ENCODE peak calls at places on chromosomes 7 and 10, in eight cellular contexts. One of them, this sample, is unnamed.

GRCh38 chr7:157709531-157710251 is 372.9 kb downstream of the DNAJB6 start:
- DNase-seq in fibroblast of lung: no peak
- DNase-seq in astrocyte of the cerebellum: no peak
- DNase-seq in Caco-2: no peak
- DNase-seq in neural progenitor cell: no peak
- DNase-seq in hepatocyte: no peak
- DNase-seq in neuronal stem cell: no peak
- DNase-seq in endodermal cell: peak
- DNase-seq in this sample: no peak

GRCh38 chr7:101093907-101094306 is 8.6 kb downstream of the TRIM56 start:
- DNase-seq in neuronal stem cell: no peak
- DNase-seq in endodermal cell: no peak
- DNase-seq in neural progenitor cell: no peak
- DNase-seq in astrocyte of the cerebellum: no peak
- DNase-seq in Caco-2: no peak
- DNase-seq in fibroblast of lung: peak
- DNase-seq in hepatocyte: no peak
- DNase-seq in this sample: no peak

GRCh38 chr10:60703266-60704041 is 74.8 kb upstream of the CDK1 start:
- DNase-seq in astrocyte of the cerebellum: no peak
- DNase-seq in fibroblast of lung: no peak
- DNase-seq in endodermal cell: no peak
- DNase-seq in hepatocyte: no peak
- DNase-seq in neuronal stem cell: no peak
- DNase-seq in Caco-2: no peak
- DNase-seq in neural progenitor cell: no peak
- DNase-seq in this sample: no peak

GRCh38 chr10:93703066-93703465 is 674 bp upstream of the FRA10AC1 start:
- DNase-seq in neuronal stem cell: no peak
- DNase-seq in astrocyte of the cerebellum: no peak
- DNase-seq in Caco-2: no peak
- DNase-seq in endodermal cell: no peak
- DNase-seq in neural progenitor cell: no peak
- DNase-seq in fibroblast of lung: peak
- DNase-seq in hepatocyte: no peak
- DNase-seq in this sample: no peak

GRCh38 chr10:113179270-113179669 is 229.2 kb downstream of the TCF7L2 start:
- DNase-seq in fibroblast of lung: no peak
- DNase-seq in Caco-2: no peak
- DNase-seq in astrocyte of the cerebellum: no peak
- DNase-seq in endodermal cell: peak
- DNase-seq in neural progenitor cell: no peak
- DNase-seq in neuronal stem cell: no peak
- DNase-seq in hepatocyte: no peak
- DNase-seq in this sample: peak

GRCh38 chr7:15603124-15603523 is 41.3 kb upstream of the AGMO start:
- DNase-seq in Caco-2: no peak
- DNase-seq in fibroblast of lung: peak
- DNase-seq in endodermal cell: no peak
- DNase-seq in astrocyte of the cerebellum: no peak
- DNase-seq in neuronal stem cell: no peak
- DNase-seq in hepatocyte: no peak
- DNase-seq in neural progenitor cell: no peak
- DNase-seq in this sample: no peak

GRCh38 chr7:98372993-98373392 is 27.9 kb downstream of the BAIAP2L1 start:
- DNase-seq in endodermal cell: no peak
- DNase-seq in astrocyte of the cerebellum: peak
- DNase-seq in neuronal stem cell: no peak
- DNase-seq in Caco-2: no peak
- DNase-seq in hepatocyte: no peak
- DNase-seq in fibroblast of lung: peak
- DNase-seq in neural progenitor cell: no peak
- DNase-seq in this sample: peak

GRCh38 chr10:49750546-49750945 is 11.6 kb downstream of the OGDHL start:
- DNase-seq in Caco-2: no peak
- DNase-seq in neural progenitor cell: no peak
- DNase-seq in fibroblast of lung: no peak
- DNase-seq in endodermal cell: peak
- DNase-seq in neuronal stem cell: no peak
- DNase-seq in hepatocyte: no peak
- DNase-seq in astrocyte of the cerebellum: no peak
- DNase-seq in this sample: no peak

GRCh38 chr7:105270117-105270516 is 118.6 kb downstream of the SRPK2 start:
- DNase-seq in astrocyte of the cerebellum: no peak
- DNase-seq in hepatocyte: no peak
- DNase-seq in endodermal cell: peak
- DNase-seq in fibroblast of lung: no peak
- DNase-seq in neural progenitor cell: no peak
- DNase-seq in Caco-2: no peak
- DNase-seq in neuronal stem cell: no peak
- DNase-seq in this sample: no peak

GRCh38 chr10:4399571-4399970 is 426.4 kb upstream of the AKR1E2 start:
- DNase-seq in astrocyte of the cerebellum: no peak
- DNase-seq in Caco-2: no peak
- DNase-seq in endodermal cell: no peak
- DNase-seq in fibroblast of lung: no peak
- DNase-seq in neural progenitor cell: no peak
- DNase-seq in neuronal stem cell: no peak
- DNase-seq in hepatocyte: no peak
- DNase-seq in this sample: no peak

GRCh38 chr7:87128883-87129282 is 23.4 kb upstream of the DMTF1 start:
- DNase-seq in hepatocyte: peak
- DNase-seq in fibroblast of lung: no peak
- DNase-seq in endodermal cell: peak
- DNase-seq in neural progenitor cell: peak
- DNase-seq in neuronal stem cell: peak
- DNase-seq in Caco-2: no peak
- DNase-seq in astrocyte of the cerebellum: no peak
- DNase-seq in this sample: no peak

GRCh38 chr10:66349726-66350125 is 576.1 kb upstream of the LRRTM3 start:
- DNase-seq in Caco-2: no peak
- DNase-seq in hepatocyte: no peak
- DNase-seq in neural progenitor cell: no peak
- DNase-seq in neuronal stem cell: no peak
- DNase-seq in astrocyte of the cerebellum: peak
- DNase-seq in endodermal cell: no peak
- DNase-seq in fibroblast of lung: peak
- DNase-seq in this sample: no peak

GRCh38 chr10:9613338-9613737 is 1404.3 kb upstream of the CELF2 start:
- DNase-seq in hepatocyte: no peak
- DNase-seq in astrocyte of the cerebellum: no peak
- DNase-seq in endodermal cell: no peak
- DNase-seq in neuronal stem cell: no peak
- DNase-seq in fibroblast of lung: peak
- DNase-seq in neural progenitor cell: no peak
- DNase-seq in Caco-2: no peak
- DNase-seq in this sample: no peak

GRCh38 chr7:130791746-130792145 is 57.7 kb upstream of the KLF14 start:
- DNase-seq in neural progenitor cell: no peak
- DNase-seq in fibroblast of lung: no peak
- DNase-seq in astrocyte of the cerebellum: no peak
- DNase-seq in endodermal cell: no peak
- DNase-seq in neuronal stem cell: no peak
- DNase-seq in Caco-2: no peak
- DNase-seq in hepatocyte: no peak
- DNase-seq in this sample: no peak

GRCh38 chr10:73937333-73938020 is 26.5 kb downstream of the PLAU start:
- DNase-seq in neuronal stem cell: no peak
- DNase-seq in endodermal cell: no peak
- DNase-seq in neural progenitor cell: no peak
- DNase-seq in fibroblast of lung: no peak
- DNase-seq in astrocyte of the cerebellum: no peak
- DNase-seq in hepatocyte: no peak
- DNase-seq in Caco-2: no peak
- DNase-seq in this sample: peak

GRCh38 chr10:24951201-24952145 is 933 bp downstream of the PRTFDC1 start:
- DNase-seq in fibroblast of lung: peak
- DNase-seq in neuronal stem cell: no peak
- DNase-seq in hepatocyte: peak
- DNase-seq in neural progenitor cell: peak
- DNase-seq in astrocyte of the cerebellum: no peak
- DNase-seq in Caco-2: peak
- DNase-seq in endodermal cell: peak
- DNase-seq in this sample: no peak

GRCh38 chr7:139936760-139937310 is 107.8 kb downstream of the TBXAS1 start:
- DNase-seq in Caco-2: no peak
- DNase-seq in neural progenitor cell: no peak
- DNase-seq in neuronal stem cell: no peak
- DNase-seq in endodermal cell: no peak
- DNase-seq in hepatocyte: peak
- DNase-seq in astrocyte of the cerebellum: peak
- DNase-seq in fibroblast of lung: peak
- DNase-seq in this sample: peak

GRCh38 chr7:88254721-88255120 is 34.9 kb upstream of the SRI start:
- DNase-seq in fibroblast of lung: peak
- DNase-seq in neural progenitor cell: no peak
- DNase-seq in astrocyte of the cerebellum: no peak
- DNase-seq in endodermal cell: no peak
- DNase-seq in neuronal stem cell: no peak
- DNase-seq in hepatocyte: no peak
- DNase-seq in Caco-2: no peak
- DNase-seq in this sample: no peak

GRCh38 chr10:29039659-29040309 is 249.1 kb upstream of the LYZL1 start:
- DNase-seq in neural progenitor cell: no peak
- DNase-seq in hepatocyte: peak
- DNase-seq in fibroblast of lung: peak
- DNase-seq in Caco-2: no peak
- DNase-seq in neuronal stem cell: no peak
- DNase-seq in endodermal cell: no peak
- DNase-seq in astrocyte of the cerebellum: peak
- DNase-seq in this sample: peak

GRCh38 chr7:28747854-28748253 is 210.3 kb downstream of the TRIL start:
- DNase-seq in neuronal stem cell: no peak
- DNase-seq in endodermal cell: no peak
- DNase-seq in fibroblast of lung: no peak
- DNase-seq in astrocyte of the cerebellum: no peak
- DNase-seq in neural progenitor cell: no peak
- DNase-seq in Caco-2: no peak
- DNase-seq in hepatocyte: no peak
- DNase-seq in this sample: no peak

GRCh38 chr7:45663167-45663921 is 89.2 kb downstream of the ADCY1 start:
- DNase-seq in neuronal stem cell: peak
- DNase-seq in astrocyte of the cerebellum: no peak
- DNase-seq in Caco-2: peak
- DNase-seq in fibroblast of lung: peak
- DNase-seq in neural progenitor cell: peak
- DNase-seq in endodermal cell: peak
- DNase-seq in hepatocyte: peak
- DNase-seq in this sample: no peak
- H3K4me3 ChIP-seq in neuronal stem cell: no peak
- H3K4me3 ChIP-seq in astrocyte of the cerebellum: no peak
- H3K4me3 ChIP-seq in Caco-2: no peak
- H3K4me3 ChIP-seq in fibroblast of lung: no peak
- H3K4me3 ChIP-seq in neural progenitor cell: no peak
- H3K4me3 ChIP-seq in endodermal cell: no peak
- H3K4me3 ChIP-seq in hepatocyte: no peak
- H3K4me3 ChIP-seq in this sample: no peak

DNA sequence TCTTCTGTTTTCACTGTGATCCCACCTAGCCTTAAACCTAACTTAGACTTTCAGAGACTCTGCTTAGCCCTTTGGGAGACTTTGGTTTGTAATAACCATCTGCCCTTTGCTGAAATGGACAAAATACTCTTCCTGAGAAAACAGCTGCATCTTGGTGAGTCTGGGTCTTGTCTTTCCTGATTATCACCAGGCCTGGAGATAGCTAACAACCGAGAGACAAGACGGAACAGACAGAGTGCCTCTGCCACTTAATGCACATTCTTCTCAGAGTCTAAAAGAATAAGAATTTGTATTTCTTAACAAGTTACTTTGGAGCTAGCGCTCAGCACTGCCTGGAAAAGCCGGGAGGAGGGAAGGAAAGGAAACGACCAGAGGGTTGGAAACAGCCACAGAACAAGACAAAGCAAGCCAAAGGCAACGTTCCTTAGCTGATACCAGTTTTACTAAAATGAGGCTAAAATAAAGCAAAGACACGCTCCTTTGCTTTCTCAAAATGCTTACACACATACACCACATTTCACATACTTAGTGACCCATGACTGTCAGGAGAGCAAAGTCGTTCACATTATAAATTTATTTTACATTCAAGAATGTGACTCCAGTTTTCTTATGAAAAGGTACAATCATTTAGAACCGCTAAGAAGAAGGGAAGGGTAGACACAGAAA is 70.3 kb upstream of the DGKI start:
- DNase-seq in hepatocyte: no peak
- DNase-seq in endodermal cell: no peak
- DNase-seq in astrocyte of the cerebellum: no peak
- DNase-seq in fibroblast of lung: no peak
- DNase-seq in neural progenitor cell: no peak
- DNase-seq in Caco-2: no peak
- DNase-seq in neuronal stem cell: no peak
- DNase-seq in this sample: no peak
- H3K4me3 ChIP-seq in hepatocyte: no peak
- H3K4me3 ChIP-seq in endodermal cell: no peak
- H3K4me3 ChIP-seq in astrocyte of the cerebellum: no peak
- H3K4me3 ChIP-seq in fibroblast of lung: no peak
- H3K4me3 ChIP-seq in neural progenitor cell: no peak
- H3K4me3 ChIP-seq in Caco-2: no peak
- H3K4me3 ChIP-seq in neuronal stem cell: no peak
- H3K4me3 ChIP-seq in this sample: no peak

DNA sequence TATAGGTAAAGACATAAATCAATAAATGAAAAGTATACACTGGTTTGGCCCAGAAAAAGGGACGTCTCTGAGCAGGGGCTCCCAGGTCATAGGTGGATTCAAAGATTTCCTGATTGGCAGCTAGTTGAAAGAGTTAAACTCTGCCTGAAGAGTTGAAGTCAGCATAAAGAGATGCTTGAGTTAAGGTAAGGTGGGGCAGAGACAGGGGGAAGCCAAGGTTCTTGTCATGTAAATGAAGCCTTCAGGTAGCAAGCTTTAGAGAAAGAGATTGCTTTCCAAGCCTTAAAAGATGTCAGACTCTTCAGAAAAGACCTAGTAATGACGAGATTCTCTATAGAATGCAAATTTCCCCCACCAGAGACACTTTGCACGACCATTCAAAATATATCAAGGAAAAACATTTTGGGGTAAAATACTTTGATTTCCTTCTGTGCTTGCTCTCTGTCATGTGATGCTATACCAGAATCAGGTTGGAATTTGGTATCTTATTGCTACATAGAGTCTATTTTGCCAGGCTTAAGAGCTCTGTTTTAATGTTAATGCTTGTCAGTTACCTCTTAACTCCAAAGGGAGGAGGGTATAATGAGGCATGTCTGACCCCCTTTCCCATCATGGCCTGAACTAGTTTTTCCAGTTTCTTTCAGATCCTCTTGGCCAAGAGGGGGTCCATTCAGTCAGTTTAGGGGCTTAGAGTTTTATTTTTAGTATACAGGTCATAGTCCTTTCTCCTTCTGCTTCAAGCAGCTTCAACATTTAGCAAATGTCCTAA is 429.6 kb downstream of the ADRA2A start:
- DNase-seq in fibroblast of lung: no peak
- DNase-seq in neural progenitor cell: no peak
- DNase-seq in neuronal stem cell: no peak
- DNase-seq in endodermal cell: no peak
- DNase-seq in Caco-2: no peak
- DNase-seq in astrocyte of the cerebellum: no peak
- DNase-seq in hepatocyte: no peak
- DNase-seq in this sample: no peak
- H3K4me3 ChIP-seq in fibroblast of lung: no peak
- H3K4me3 ChIP-seq in neural progenitor cell: no peak
- H3K4me3 ChIP-seq in neuronal stem cell: no peak
- H3K4me3 ChIP-seq in endodermal cell: no peak
- H3K4me3 ChIP-seq in Caco-2: no peak
- H3K4me3 ChIP-seq in astrocyte of the cerebellum: no peak
- H3K4me3 ChIP-seq in hepatocyte: no peak
- H3K4me3 ChIP-seq in this sample: no peak

GRCh38 chr10:13270877-13271551 is 28.9 kb downstream of the PHYH start:
- DNase-seq in astrocyte of the cerebellum: no peak
- DNase-seq in Caco-2: no peak
- DNase-seq in neuronal stem cell: no peak
- DNase-seq in neural progenitor cell: no peak
- DNase-seq in hepatocyte: peak
- DNase-seq in endodermal cell: no peak
- DNase-seq in fibroblast of lung: peak
- DNase-seq in this sample: no peak
- H3K4me3 ChIP-seq in astrocyte of the cerebellum: no peak
- H3K4me3 ChIP-seq in Caco-2: no peak
- H3K4me3 ChIP-seq in neuronal stem cell: no peak
- H3K4me3 ChIP-seq in neural progenitor cell: no peak
- H3K4me3 ChIP-seq in hepatocyte: no peak
- H3K4me3 ChIP-seq in endodermal cell: no peak
- H3K4me3 ChIP-seq in fibroblast of lung: no peak
- H3K4me3 ChIP-seq in this sample: no peak